ENCODE peak calls at places on chromosomes 11 and 22, in five cellular contexts. X is activated CD8-positive, alpha-beta memory T cell treated with anti-CD3 and anti-CD28 coated beads for 1 hour; M is CD4-positive, alpha-beta memory T cell; U is naive B cell; N is colonic mucosa. E is an unnamed sample.
A peak's percentile ranks its signal among the peaks of the same experiment; 100 is the strongest.

GRCh38 chr11:85318573-85318972 is 308.6 kb downstream of the DLG2 start:
- DNase-seq in X (no peak), M (no peak), U (no peak), N (no peak), E (no peak)

GRCh38 chr11:60563553-60564235 is 48.5 kb downstream of the MS4A13 start:
- DNase-seq in X (no peak), M (no peak), U (no peak), N (no peak), E (no peak)

GRCh38 chr11:17473071-17473744 is 3.4 kb downstream of the ABCC8 start:
- DNase-seq in X (no peak), M (no peak), U (no peak), N (no peak), E (no peak)

GRCh38 chr11:134656861-134657540 is 245.0 kb upstream of the B3GAT1 start:
- DNase-seq in X (no peak), M (no peak), U (no peak), N (peak; percentile 9), E (peak; percentile 9)

GRCh38 chr22:18078329-18079041 is 695 bp downstream of the PEX26 start:
- DNase-seq in X (peak; percentile 21), M (peak; percentile 14), U (no peak), N (peak; percentile 70), E (peak; percentile 12)

GRCh38 chr11:62182147-62182869 is 7.7 kb upstream of the SCGB1D1 start:
- DNase-seq in X (no peak), M (no peak), U (no peak), N (peak; percentile 23), E (no peak)

GRCh38 chr11:87028688-87029087 is 9.0 kb upstream of the TMEM135 start:
- DNase-seq in X (no peak), M (no peak), U (no peak), N (no peak), E (no peak)

GRCh38 chr11:110513521-110514450 is 84.0 kb downstream of the FDX1 start:
- DNase-seq in X (no peak), M (no peak), U (no peak), N (no peak), E (no peak)

GRCh38 chr11:106077609-106078517 is at the start of gene AASDHPPT:
- DNase-seq in X (no peak), M (no peak), U (no peak), N (peak; percentile 26), E (no peak)

GRCh38 chr11:330694-331314 is 10.1 kb upstream of the IFITM3 start:
- DNase-seq in X (no peak), M (no peak), U (no peak), N (peak; percentile 22), E (no peak)

GRCh38 chr11:92304271-92304670 is 79.7 kb downstream of the FAT3 start:
- DNase-seq in X (no peak), M (no peak), U (no peak), N (no peak), E (no peak)

GRCh38 chr11:94586546-94586945 is 19.4 kb downstream of the PIWIL4 start:
- DNase-seq in X (no peak), M (no peak), U (no peak), N (no peak), E (no peak)

GRCh38 chr11:69202511-69203221 is 46.9 kb downstream of the SMIM38 start:
- DNase-seq in X (no peak), M (no peak), U (no peak), N (no peak), E (no peak)

GRCh38 chr11:2299773-2300172 is 1.9 kb downstream of the C11orf21 start:
- DNase-seq in X (no peak), M (no peak), U (no peak), N (no peak), E (no peak)

GRCh38 chr11:112718483-112718882 is 242.7 kb upstream of the NCAM1 start:
- DNase-seq in X (no peak), M (no peak), U (no peak), N (no peak), E (no peak)

GRCh38 chr11:84564180-84564866 is 1062.8 kb downstream of the DLG2 start:
- DNase-seq in X (no peak), M (no peak), U (peak; percentile 11), N (peak; percentile 64), E (no peak)

GRCh38 chr11:12542186-12542935 is 131.9 kb upstream of the TEAD1 start:
- DNase-seq in X (no peak), M (no peak), U (no peak), N (peak; percentile 4), E (no peak)

GRCh38 chr22:37121887-37122591 is 12.5 kb upstream of the TMPRSS6 start:
- DNase-seq in X (peak; percentile 74), M (peak; percentile 95), U (peak; percentile 71), N (peak; percentile 41), E (peak; percentile 97)

GRCh38 chr11:45817191-45817590 is 12.2 kb downstream of the SLC35C1 start:
- DNase-seq in X (no peak), M (no peak), U (peak; percentile 53), N (no peak), E (no peak)

GRCh38 chr11:108466405-108466804 is 924 bp downstream of the C11orf65 start:
- DNase-seq in X (no peak), M (no peak), U (no peak), N (peak; percentile 21), E (peak; percentile 1)

GRCh38 chr11:3984896-3985295 is 109.7 kb upstream of the RRM1 start:
- DNase-seq in X (peak; percentile 6), M (no peak), U (peak; percentile 32), N (no peak), E (no peak)

GRCh38 chr11:46296520-46297448 is 19.3 kb downstream of the CREB3L1 start:
- DNase-seq in X (no peak), M (no peak), U (no peak), N (no peak), E (no peak)

GRCh38 chr11:57140568-57140967 is 41.2 kb upstream of the LRRC55 start:
- DNase-seq in X (no peak), M (no peak), U (no peak), N (no peak), E (no peak)